ENCODE peak calls at places on chromosomes 4 and X, in six cellular contexts. G is lower leg skin; U is BE2C; X is anterior cingulate cortex; C is NCI-H1092; V is stimulated activated CD4-positive, alpha-beta T cell treated with anti-CD3 and anti-CD28 coated beads, Interleukin-1b, Interleukin-23, amount 100 ng/mL, for 4 hours. A is an unnamed sample.

GRCh38 chr4:145938618-145939177 is at the start of gene ZNF827:
- DNase-seq in X (peak), C (peak), V (peak), U (peak), G (peak), A (peak)

GRCh38 chr4:101128473-101128872 is 218.9 kb downstream of the PPP3CA start:
- DNase-seq in C (no peak), G (no peak), X (no peak), V (no peak), U (no peak), A (no peak)

GRCh38 chr4:113013746-113014145 is 35.7 kb upstream of the ANK2 start:
- DNase-seq in G (no peak), U (no peak), V (no peak), C (no peak), X (no peak), A (no peak)

GRCh38 chrX:130118396-130118795 is 8.1 kb upstream of the ELF4 start:
- DNase-seq in V (no peak), X (no peak), C (no peak), U (no peak), G (no peak), A (no peak)

GRCh38 chr4:36285784-36286480 is 4.5 kb downstream of the DTHD1 start:
- DNase-seq in C (no peak), X (no peak), V (no peak), G (no peak), U (no peak), A (no peak)

GRCh38 chrX:130385520-130385919 is at the start of gene GPR119:
- DNase-seq in X (no peak), C (no peak), V (no peak), U (no peak), G (no peak), A (no peak)

GRCh38 chr4:188942606-188943005 is 803.4 kb downstream of the TRIML1 start:
- DNase-seq in G (no peak), V (no peak), C (no peak), U (no peak), X (no peak), A (no peak)

GRCh38 chr4:73603307-73603710 is 16.9 kb downstream of the RASSF6 start:
- DNase-seq in X (no peak), C (no peak), U (no peak), V (no peak), G (no peak), A (no peak)

GRCh38 chr4:1523907-1524636 is 117.8 kb upstream of the NKX1-1 start:
- DNase-seq in X (no peak), C (no peak), G (no peak), U (no peak), V (no peak), A (no peak)

GRCh38 chr4:102449751-102450352 is 51.3 kb upstream of the NFKB1 start:
- DNase-seq in U (peak), C (peak), X (no peak), V (peak), G (peak), A (no peak)

GRCh38 chrX:115972717-115973116 is 197.8 kb upstream of the AGTR2 start:
- DNase-seq in V (no peak), C (no peak), G (no peak), U (no peak), X (no peak), A (no peak)

GRCh38 chr4:108651068-108651794 is 832 bp downstream of the OSTC start:
- DNase-seq in G (no peak), U (no peak), C (no peak), X (no peak), V (no peak), A (no peak)

GRCh38 chrX:2450681-2451080 is 50.1 kb downstream of the DHRSX start:
- DNase-seq in X (no peak), V (no peak), C (no peak), G (no peak), U (no peak), A (no peak)